ENCODE peak calls at places on chromosomes 12 and 14, in four cellular contexts. K, Q, S and V are unnamed samples.

GRCh38 chr12:47408171-47408871 is 297.5 kb downstream of the RPAP3 start:
- DNase-seq in Q (peak; percentile 20), K (no peak), S (no peak), V (no peak)

GRCh38 chr12:126163984-126164383 is 1098.7 kb downstream of the AACS start:
- DNase-seq in S (no peak), K (no peak), Q (no peak), V (no peak)

GRCh38 chr12:4579305-4580097 is 17.5 kb downstream of the DYRK4 start:
- DNase-seq in S (peak; percentile 47), Q (peak; percentile 46), K (no peak), V (no peak)

GRCh38 chr12:49930515-49931288 is 19.8 kb upstream of the AQP2 start:
- DNase-seq in Q (peak; percentile 82), K (no peak), S (peak; percentile 80), V (no peak)

GRCh38 chr12:15662303-15662980 is 126.7 kb downstream of the EPS8 start:
- DNase-seq in K (no peak), S (peak; percentile 95), Q (peak; percentile 95), V (peak; percentile 73)

GRCh38 chr14:32847867-32848266 is 90.8 kb upstream of the NPAS3 start:
- DNase-seq in K (no peak), S (no peak), Q (no peak), V (no peak)

GRCh38 chr12:148676-149416 is 65.1 kb downstream of the SLC6A12 start:
- DNase-seq in K (no peak), Q (no peak), S (no peak), V (no peak)

GRCh38 chr14:75333523-75334190 is 55.0 kb downstream of the FOS start:
- DNase-seq in Q (no peak), K (no peak), S (no peak), V (no peak)

GRCh38 chr12:114904254-114905003 is 220.5 kb upstream of the TBX3 start:
- DNase-seq in K (no peak), S (peak; percentile 53), Q (peak; percentile 71), V (no peak)

GRCh38 chr14:54170301-54170700 is 213.7 kb upstream of the BMP4 start:
- DNase-seq in K (peak; percentile 54), Q (no peak), S (no peak), V (no peak)

GRCh38 chr12:97336896-97337751 is 125.5 kb upstream of the RMST start:
- DNase-seq in S (no peak), K (no peak), Q (no peak), V (no peak)

GRCh38 chr12:112589275-112589674 is 170.5 kb downstream of the PTPN11 start:
- DNase-seq in S (no peak), K (no peak), Q (no peak), V (no peak)

GRCh38 chr12:5442251-5443006 is 10.5 kb downstream of the NTF3 start:
- DNase-seq in S (peak; percentile 55), Q (peak; percentile 68), K (no peak), V (peak; percentile 46)

GRCh38 chr12:109192358-109192757 is 76.0 kb downstream of the ACACB start:
- DNase-seq in S (peak; percentile 9), Q (peak; percentile 60), K (no peak), V (peak; percentile 67)

DNA sequence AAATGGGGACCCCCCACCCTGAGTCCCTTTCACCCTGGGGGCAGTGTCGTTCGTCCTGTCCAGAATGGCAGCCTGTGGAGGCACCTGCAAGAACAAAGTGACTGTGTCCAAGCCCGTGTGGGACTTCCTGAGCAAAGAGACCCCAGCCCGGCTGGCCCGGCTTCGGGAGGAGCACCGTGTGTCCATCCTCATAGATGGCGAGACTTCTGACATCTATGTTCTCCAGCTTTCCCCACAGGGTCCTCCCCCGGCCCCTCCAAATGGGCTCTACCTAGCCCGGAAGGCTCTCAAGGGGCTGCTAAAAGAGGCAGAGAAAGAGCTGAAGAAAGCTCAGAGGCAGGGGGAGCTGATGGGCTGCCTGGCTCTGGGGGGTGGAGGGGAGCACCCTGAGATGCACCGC is 2.2 kb downstream of the DTX3 start:
- DNase-seq in K (no peak), S (no peak), Q (no peak), V (no peak)
- H3K4me3 ChIP-seq in K (no peak overlapping the region), S (no peak overlapping the region), Q (no peak overlapping the region), V (no peak overlapping the region)

GRCh38 chr12:57224278-57224972 is 5.1 kb upstream of the SHMT2 start:
- DNase-seq in K (no peak), Q (no peak), S (no peak), V (no peak)

GRCh38 chr12:57226588-57227314 is 2.8 kb upstream of the SHMT2 start:
- DNase-seq in K (no peak), Q (no peak), S (no peak), V (no peak)

GRCh38 chr12:57223191-57224165 is 6.0 kb upstream of the SHMT2 start:
- DNase-seq in K (no peak), Q (no peak), S (no peak), V (no peak)

GRCh38 chr12:57225680-57226190 is 3.8 kb upstream of the SHMT2 start:
- DNase-seq in Q (no peak), K (no peak), S (no peak), V (no peak)

GRCh38 chr12:57224973-57225679 is 4.4 kb upstream of the SHMT2 start:
- DNase-seq in Q (no peak), K (no peak), S (no peak), V (no peak)
- TF ChIP-seq CTCF in Q (no peak), K (peak; percentile 50), S (peak; percentile 45), V (peak; percentile 21)

GRCh38 chr12:8916154-8916553 is 1.8 kb downstream of the PHC1 start:
- DNase-seq in S (no peak), K (no peak), Q (no peak), V (no peak)
- H3K4me3 ChIP-seq in S (no peak overlapping the region), K (no peak overlapping the region), Q (no peak overlapping the region), V (no peak overlapping the region)

GRCh38 chr14:92323031-92323915 is at the start of gene SLC24A4:
- DNase-seq in S (peak; percentile 6), K (no peak), Q (peak; percentile 9), V (no peak)

GRCh38 chr14:92323916-92324818 is 1.2 kb downstream of the SLC24A4 start:
- DNase-seq in K (no peak), S (no peak), Q (no peak), V (no peak)

GRCh38 chr14:92328664-92329255 is 5.8 kb downstream of the SLC24A4 start:
- DNase-seq in S (no peak), Q (no peak), K (no peak), V (no peak)

GRCh38 chr14:92322516-92322915 is 449 bp upstream of the SLC24A4 start:
- DNase-seq in S (no peak), K (no peak), Q (no peak), V (no peak)

GRCh38 chr14:92325835-92326234 is 2.9 kb downstream of the SLC24A4 start:
- DNase-seq in Q (no peak), K (no peak), S (peak; percentile 20), V (no peak)
- TF ChIP-seq CTCF in Q (no peak), K (no peak), S (peak; percentile 32), V (peak; percentile 1)

GRCh38 chr14:68208726-68209125 is 389.1 kb downstream of the RAD51B start:
- DNase-seq in Q (no peak), K (no peak), S (no peak), V (no peak)

GRCh38 chr14:68211421-68211820 is 391.8 kb downstream of the RAD51B start:
- DNase-seq in Q (no peak), S (peak; percentile 29), K (no peak), V (no peak)

GRCh38 chr14:68211886-68212285 is 392.3 kb downstream of the RAD51B start:
- DNase-seq in Q (no peak), S (no peak), K (no peak), V (no peak)

GRCh38 chr14:68208218-68208617 is 388.6 kb downstream of the RAD51B start:
- DNase-seq in Q (no peak), S (no peak), K (no peak), V (no peak)

DNA sequence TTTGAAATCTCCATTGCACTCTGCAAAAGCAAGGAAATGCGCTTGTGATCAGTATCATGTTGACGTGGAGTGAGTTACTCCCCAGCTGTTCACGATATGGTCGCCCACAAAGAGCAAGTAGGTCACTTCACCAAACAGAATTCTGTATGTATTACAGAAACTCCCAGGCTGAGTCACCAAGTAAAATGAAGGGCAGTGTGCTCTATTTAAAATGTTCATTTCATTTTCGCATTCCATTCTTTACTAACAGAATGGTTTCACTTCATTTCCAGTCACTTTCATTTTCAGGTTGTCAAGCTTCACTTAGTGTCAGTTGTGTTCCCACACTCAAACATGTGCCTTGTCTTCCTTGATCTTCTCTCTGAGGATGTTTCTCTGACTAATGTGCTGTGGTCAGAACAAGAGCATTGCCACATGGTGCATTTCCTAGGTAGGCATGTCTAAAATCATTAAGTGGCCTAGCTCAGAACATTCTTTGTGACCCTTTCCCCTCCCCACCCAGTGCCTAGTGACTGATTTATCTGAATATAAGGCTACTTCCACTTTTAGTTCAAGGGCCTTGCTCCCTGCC is 391.2 kb downstream of the RAD51B start:
- DNase-seq in K (no peak), S (peak; percentile 98), Q (peak; percentile 95), V (peak; percentile 76)
- H3K4me3 ChIP-seq in K (peak overlapping the region; percentile 34), S (no peak overlapping the region), Q (no peak overlapping the region), V (no peak overlapping the region)

GRCh38 chr14:71320734-71321555 is 413.7 kb downstream of the PCNX1 start:
- DNase-seq in K (peak; percentile 18), S (peak; percentile 70), Q (peak; percentile 58), V (no peak)

GRCh38 chr14:71321556-71322315 is 414.5 kb downstream of the PCNX1 start:
- DNase-seq in S (peak; percentile 74), Q (peak; percentile 87), K (peak; percentile 19), V (no peak)

GRCh38 chr14:71319646-71320045 is 412.4 kb downstream of the PCNX1 start:
- DNase-seq in S (peak; percentile 56), Q (peak; percentile 57), K (no peak), V (no peak)

GRCh38 chr14:71318097-71318459 is 410.8 kb downstream of the PCNX1 start:
- DNase-seq in S (no peak), Q (no peak), K (no peak), V (no peak)

DNA sequence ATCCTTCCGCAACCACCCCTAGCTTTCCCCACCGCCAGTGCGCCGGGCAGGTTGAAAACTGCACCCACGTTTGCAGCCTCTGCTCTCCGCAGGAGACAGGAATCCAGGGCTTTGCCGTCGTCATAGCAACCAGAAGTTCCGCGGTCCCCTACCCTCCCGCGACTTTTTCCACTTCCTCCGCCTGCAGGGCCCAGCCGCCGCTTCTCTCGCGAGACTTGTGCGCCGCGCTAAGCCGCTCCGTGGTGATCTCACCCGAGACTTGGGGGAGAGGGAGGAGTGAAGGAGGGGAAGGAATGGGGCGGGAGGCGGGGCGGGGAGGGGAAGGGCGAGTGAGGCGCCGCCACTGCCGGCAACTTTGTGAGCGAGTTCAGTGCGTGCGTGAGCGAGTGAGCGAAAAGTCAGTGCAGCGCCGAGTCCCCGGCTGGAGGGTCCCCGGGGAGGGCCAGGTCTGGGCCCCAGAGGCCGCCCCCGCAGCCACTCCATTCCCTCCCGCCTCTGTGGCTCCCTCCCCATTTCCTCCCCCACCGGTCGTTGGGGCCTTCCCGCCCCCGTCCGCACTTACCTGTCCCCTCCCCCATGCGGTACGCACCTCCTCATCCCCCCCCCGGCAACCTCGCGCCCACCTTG is 413.0 kb downstream of the PCNX1 start:
- DNase-seq in Q (peak; percentile 99), S (peak; percentile 100), K (peak; percentile 92), V (peak; percentile 95)
- TF ChIP-seq CTCF in Q (no peak), S (no peak), K (no peak), V (no peak)